ENCODE peak calls at places on chromosomes 6 and 20, in four cellular contexts. One of them, this sample, is unnamed.

GRCh38 chr6:43937236-43938177 is 167.5 kb downstream of the VEGFA start:
- DNase-seq in uterus: peak
- DNase-seq in fibroblast of lung: no peak
- DNase-seq in lung: peak
- DNase-seq in this sample: no peak

GRCh38 chr6:21158149-21158548 is 435.4 kb upstream of the SOX4 start:
- DNase-seq in uterus: no peak
- DNase-seq in fibroblast of lung: no peak
- DNase-seq in lung: no peak
- DNase-seq in this sample: no peak

GRCh38 chr6:18585032-18585573 is 198.0 kb downstream of the RNF144B start:
- DNase-seq in uterus: no peak
- DNase-seq in fibroblast of lung: peak
- DNase-seq in lung: peak
- DNase-seq in this sample: peak

GRCh38 chr6:17863971-17864754 is 123.3 kb downstream of the KIF13A start:
- DNase-seq in uterus: no peak
- DNase-seq in fibroblast of lung: peak
- DNase-seq in lung: no peak
- DNase-seq in this sample: peak

GRCh38 chr20:52676282-52676995 is 295.7 kb upstream of the TSHZ2 start:
- DNase-seq in uterus: no peak
- DNase-seq in fibroblast of lung: no peak
- DNase-seq in lung: no peak
- DNase-seq in this sample: no peak

GRCh38 chr20:542777-543368 is 717 bp downstream of the CSNK2A1 start:
- DNase-seq in uterus: no peak
- DNase-seq in fibroblast of lung: no peak
- DNase-seq in lung: no peak
- DNase-seq in this sample: no peak

GRCh38 chr20:44448753-44449546 is 26.7 kb upstream of the TTPAL start:
- DNase-seq in uterus: no peak
- DNase-seq in fibroblast of lung: no peak
- DNase-seq in lung: no peak
- DNase-seq in this sample: no peak

GRCh38 chr6:128720891-128721290 is 162.0 kb upstream of the LAMA2 start:
- DNase-seq in uterus: no peak
- DNase-seq in fibroblast of lung: no peak
- DNase-seq in lung: no peak
- DNase-seq in this sample: no peak

GRCh38 chr6:133895573-133896343 is 6.8 kb downstream of the TCF21 start:
- DNase-seq in uterus: no peak
- DNase-seq in fibroblast of lung: peak
- DNase-seq in lung: no peak
- DNase-seq in this sample: peak

GRCh38 chr6:27290065-27290849 is 21.8 kb downstream of the POM121L2 start:
- DNase-seq in uterus: no peak
- DNase-seq in fibroblast of lung: peak
- DNase-seq in lung: no peak
- DNase-seq in this sample: no peak

GRCh38 chr6:165577556-165577955 is 85.5 kb downstream of the PDE10A start:
- DNase-seq in uterus: no peak
- DNase-seq in fibroblast of lung: no peak
- DNase-seq in lung: no peak
- DNase-seq in this sample: no peak

GRCh38 chr6:37072526-37072925 is 67.1 kb downstream of the FGD2 start:
- DNase-seq in uterus: no peak
- DNase-seq in fibroblast of lung: no peak
- DNase-seq in lung: no peak
- DNase-seq in this sample: no peak

GRCh38 chr6:139905404-139906052 is 531.1 kb upstream of the CITED2 start:
- DNase-seq in uterus: no peak
- DNase-seq in fibroblast of lung: no peak
- DNase-seq in lung: no peak
- DNase-seq in this sample: peak

GRCh38 chr6:83578057-83578456 is 65.7 kb downstream of the PRSS35 start:
- DNase-seq in uterus: no peak
- DNase-seq in fibroblast of lung: no peak
- DNase-seq in lung: no peak
- DNase-seq in this sample: no peak

GRCh38 chr6:139539852-139540251 is 165.4 kb upstream of the CITED2 start:
- DNase-seq in uterus: peak
- DNase-seq in fibroblast of lung: peak
- DNase-seq in lung: peak
- DNase-seq in this sample: peak

GRCh38 chr20:48772183-48772976 is 55.4 kb downstream of the PREX1 start:
- DNase-seq in uterus: no peak
- DNase-seq in fibroblast of lung: no peak
- DNase-seq in lung: peak
- DNase-seq in this sample: no peak

GRCh38 chr6:150005761-150006651 is 19.3 kb downstream of the RAET1L start:
- DNase-seq in uterus: no peak
- DNase-seq in fibroblast of lung: no peak
- DNase-seq in lung: no peak
- DNase-seq in this sample: no peak

GRCh38 chr6:147131728-147132127 is 72.5 kb upstream of the STXBP5 start:
- DNase-seq in uterus: no peak
- DNase-seq in fibroblast of lung: peak
- DNase-seq in lung: no peak
- DNase-seq in this sample: peak

GRCh38 chr20:49510562-49511117 is 28.2 kb upstream of the KCNB1 start:
- DNase-seq in uterus: peak
- DNase-seq in fibroblast of lung: peak
- DNase-seq in lung: peak
- DNase-seq in this sample: peak

GRCh38 chr20:32336918-32337347 is 21.2 kb upstream of the ASXL1 start:
- DNase-seq in uterus: no peak
- DNase-seq in fibroblast of lung: peak
- DNase-seq in lung: no peak
- DNase-seq in this sample: peak

GRCh38 chr6:151008425-151008824 is 142.9 kb downstream of the MTHFD1L start:
- DNase-seq in uterus: no peak
- DNase-seq in fibroblast of lung: no peak
- DNase-seq in lung: no peak
- DNase-seq in this sample: no peak

DNA sequence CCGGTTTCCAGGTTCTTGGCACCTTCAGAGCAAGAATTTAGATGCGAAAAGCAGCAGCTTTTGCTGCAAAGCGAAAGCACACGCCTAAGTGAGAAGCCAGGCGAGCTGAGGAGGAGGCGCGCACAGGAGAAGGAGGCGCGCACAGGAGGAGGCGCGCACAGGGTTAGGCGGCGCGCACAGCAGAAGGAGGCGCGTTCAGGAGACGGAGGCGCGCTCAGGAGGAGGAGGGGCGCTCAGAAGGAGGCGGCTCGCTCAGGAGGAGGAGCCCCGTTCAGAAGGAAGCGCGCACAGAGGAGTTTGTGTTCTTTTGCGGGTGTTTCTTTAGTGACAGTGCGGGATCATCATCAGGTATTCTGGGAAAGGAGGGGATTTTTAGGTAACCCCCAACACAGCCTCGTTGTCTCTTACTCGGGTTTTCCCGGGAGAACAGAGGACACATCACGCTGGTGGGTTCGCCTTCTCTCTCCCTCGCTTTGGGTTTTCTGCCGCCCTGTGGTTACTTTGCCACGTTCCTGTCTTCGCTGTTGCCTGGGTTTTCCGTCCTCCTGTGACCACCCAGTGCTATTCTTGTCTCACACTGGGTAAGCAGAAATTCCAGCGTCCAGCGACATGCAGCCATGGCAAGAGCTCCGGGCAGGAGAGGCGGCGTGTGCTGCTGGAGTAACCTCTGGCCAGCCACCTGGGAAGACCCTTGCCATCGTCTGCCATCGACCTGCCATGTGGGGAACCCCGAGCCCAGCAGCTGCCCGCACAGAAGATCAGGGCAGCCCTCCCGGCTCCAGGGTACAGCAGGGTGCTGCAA is 47.0 kb downstream of the WDR27 start:
- DNase-seq in uterus: peak
- DNase-seq in fibroblast of lung: peak
- DNase-seq in lung: peak
- DNase-seq in this sample: peak
- TF ChIP-seq CTCF in uterus: peak
- TF ChIP-seq CTCF in fibroblast of lung: peak
- TF ChIP-seq CTCF in lung: no peak
- TF ChIP-seq CTCF in this sample: peak

DNA sequence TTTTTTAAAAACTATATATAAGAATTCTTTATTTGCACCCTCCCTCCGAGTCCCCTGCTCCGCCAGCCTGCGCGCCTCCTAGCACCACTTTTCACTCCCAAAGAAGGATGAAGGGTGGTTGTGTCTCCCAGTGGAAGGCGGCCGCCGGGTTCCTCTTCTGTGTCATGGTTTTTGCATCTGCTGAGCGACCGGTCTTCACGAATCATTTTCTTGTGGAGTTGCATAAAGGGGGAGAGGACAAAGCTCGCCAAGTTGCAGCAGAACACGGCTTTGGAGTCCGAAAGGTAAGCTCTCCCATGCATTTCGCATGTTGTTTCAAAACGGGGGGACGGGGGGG is 327 bp downstream of the PCSK2 start:
- DNase-seq in uterus: no peak
- DNase-seq in fibroblast of lung: no peak
- DNase-seq in lung: no peak
- DNase-seq in this sample: no peak
- H3K4me3 ChIP-seq in uterus: peak
- H3K4me3 ChIP-seq in fibroblast of lung: no peak
- H3K4me3 ChIP-seq in lung: no peak
- H3K4me3 ChIP-seq in this sample: no peak

GRCh38 chr20:7136886-7137285 is 369.4 kb downstream of the BMP2 start:
- DNase-seq in uterus: no peak
- DNase-seq in fibroblast of lung: no peak
- DNase-seq in lung: no peak
- DNase-seq in this sample: no peak

GRCh38 chr20:7137395-7138151 is 370.1 kb downstream of the BMP2 start:
- DNase-seq in uterus: no peak
- DNase-seq in fibroblast of lung: no peak
- DNase-seq in lung: no peak
- DNase-seq in this sample: no peak
- TF ChIP-seq CTCF in uterus: no peak
- TF ChIP-seq CTCF in fibroblast of lung: no peak
- TF ChIP-seq CTCF in lung: no peak
- TF ChIP-seq CTCF in this sample: no peak

GRCh38 chr20:3262566-3262965 is 23.6 kb upstream of the SLC4A11 start:
- DNase-seq in uterus: no peak
- DNase-seq in fibroblast of lung: peak
- DNase-seq in lung: no peak
- DNase-seq in this sample: no peak

GRCh38 chr20:3255728-3256127 is 16.7 kb upstream of the SLC4A11 start:
- DNase-seq in uterus: no peak
- DNase-seq in fibroblast of lung: no peak
- DNase-seq in lung: no peak
- DNase-seq in this sample: no peak

GRCh38 chr20:3258429-3258828 is 19.4 kb upstream of the SLC4A11 start:
- DNase-seq in uterus: no peak
- DNase-seq in fibroblast of lung: no peak
- DNase-seq in lung: no peak
- DNase-seq in this sample: no peak
- H3K4me3 ChIP-seq in uterus: no peak
- H3K4me3 ChIP-seq in fibroblast of lung: no peak
- H3K4me3 ChIP-seq in lung: no peak
- H3K4me3 ChIP-seq in this sample: no peak

DNA sequence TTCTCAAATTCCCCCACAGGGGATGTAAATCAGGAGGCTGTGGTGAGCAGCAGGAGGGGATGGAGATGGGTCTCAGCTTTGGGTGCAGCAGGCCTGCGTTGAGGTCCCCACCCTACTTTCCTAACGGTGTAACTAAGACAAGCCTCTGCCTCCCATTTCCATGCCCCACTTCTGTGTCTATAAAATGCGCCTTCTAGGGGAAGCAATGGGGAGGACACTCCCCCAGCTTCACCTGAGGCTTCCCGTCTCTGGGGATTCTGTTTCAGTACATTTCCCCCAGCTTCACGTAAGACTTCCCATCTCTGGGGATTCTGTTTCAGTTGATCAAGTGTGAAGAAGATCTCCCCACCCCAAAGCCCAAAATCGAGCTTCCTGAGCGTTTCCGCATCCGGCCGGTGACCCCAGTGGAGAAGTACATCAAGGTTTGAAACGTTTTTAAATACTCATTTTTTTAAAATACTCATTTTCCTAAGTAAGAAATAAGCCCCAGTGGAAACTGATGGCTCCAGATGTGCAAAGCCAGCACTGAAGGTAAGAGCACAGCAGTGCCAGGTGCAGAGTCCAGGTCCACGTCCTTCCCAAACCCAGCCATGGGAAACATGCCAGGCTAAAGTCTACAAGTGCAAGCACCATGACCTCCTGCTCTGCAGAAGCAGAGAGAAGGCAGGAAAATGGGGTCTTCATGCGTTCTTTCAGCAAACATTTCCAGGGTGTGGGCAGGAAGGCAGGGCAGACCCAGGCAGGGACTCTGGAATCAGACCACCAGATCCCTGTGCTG is 73.1 kb downstream of the ANKRD60 start:
- DNase-seq in uterus: no peak
- DNase-seq in fibroblast of lung: no peak
- DNase-seq in lung: no peak
- DNase-seq in this sample: no peak
- TF ChIP-seq CTCF in uterus: no peak
- TF ChIP-seq CTCF in fibroblast of lung: peak
- TF ChIP-seq CTCF in lung: no peak
- TF ChIP-seq CTCF in this sample: no peak

This sample was measured in AG10803.